ENCODE peak calls at places on chromosome 1, in five cellular contexts. S, N, Z, H and L are unnamed samples.

GRCh38 chr1:94648225-94649007 is 106.9 kb upstream of the F3 start:
- DNase-seq in Z (no peak), S (no peak), N (peak; percentile 99), H (no peak), L (peak; percentile 98)

GRCh38 chr1:166947398-166948043 is 27.8 kb downstream of the ILDR2 start:
- DNase-seq in N (peak; percentile 69), Z (peak; percentile 94), S (no peak), H (no peak), L (peak; percentile 33)

GRCh38 chr1:201719812-201720521 is 109.0 kb upstream of the IPO9 start:
- DNase-seq in H (no peak), N (peak; percentile 90), S (peak; percentile 45), Z (no peak), L (peak; percentile 71)

GRCh38 chr1:248872752-248873408 is 14.0 kb upstream of the ZNF692 start:
- DNase-seq in S (peak; percentile 74), Z (peak; percentile 68), N (peak; percentile 83), H (peak; percentile 53), L (peak; percentile 72)

GRCh38 chr1:39926343-39926769 is 24.6 kb upstream of the MYCL start:
- DNase-seq in Z (no peak), H (no peak), N (peak; percentile 49), S (no peak), L (no peak)

GRCh38 chr1:111225717-111226400 is 1.7 kb upstream of the CHI3L2 start:
- DNase-seq in H (no peak), Z (no peak), N (no peak), S (no peak), L (no peak)

GRCh38 chr1:229768232-229768631 is 142.2 kb downstream of the URB2 start:
- DNase-seq in H (no peak), S (no peak), Z (no peak), N (no peak), L (no peak)

GRCh38 chr1:229848762-229849677 is 218.0 kb upstream of the GALNT2 start:
- DNase-seq in N (peak; percentile 56), S (no peak), H (peak; percentile 39), Z (no peak), L (peak; percentile 9)

GRCh38 chr1:109104364-109105151 is 9.4 kb upstream of the ELAPOR1 start:
- DNase-seq in H (no peak), Z (no peak), N (peak; percentile 58), S (no peak), L (no peak)

DNA sequence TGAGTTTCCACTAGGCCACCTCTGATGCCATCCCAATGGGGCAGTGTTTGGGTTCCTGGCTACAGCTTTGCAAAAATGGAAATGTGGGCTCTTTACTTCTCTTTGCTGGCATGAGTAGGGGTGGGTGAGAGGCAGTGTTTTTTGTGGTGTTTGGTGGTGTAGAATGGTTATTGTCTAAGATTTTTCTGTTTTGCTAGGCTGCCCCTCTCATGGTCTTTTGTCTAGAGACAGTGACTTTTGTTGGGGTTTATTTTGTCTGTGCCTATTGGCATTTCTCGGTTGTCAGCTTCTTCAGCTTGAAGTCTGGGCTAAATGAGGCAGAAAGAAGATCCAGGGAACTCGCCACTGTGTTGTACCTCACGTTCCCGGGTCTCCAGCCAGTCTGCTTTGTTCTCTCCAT is 112.1 kb downstream of the CENPF start:
- DNase-seq in N (no peak), H (no peak), Z (no peak), S (no peak), L (no peak)
- H3K9ac ChIP-seq in N (no peak overlapping the region), H (no peak overlapping the region), Z (no peak overlapping the region), S (no peak overlapping the region), L (no peak overlapping the region)

GRCh38 chr1:151167116-151167515 is 1.2 kb downstream of the SCNM1 start:
- DNase-seq in Z (no peak), H (no peak), S (no peak), N (no peak), L (no peak)

GRCh38 chr1:151166506-151166956 is 587 bp downstream of the SCNM1 start:
- DNase-seq in N (peak; percentile 90), Z (no peak), H (no peak), S (no peak), L (peak; percentile 70)

GRCh38 chr1:151165281-151165737 is 393 bp downstream of the LYSMD1 start:
- DNase-seq in Z (peak; percentile 66), H (no peak), S (peak; percentile 53), N (peak; percentile 74), L (peak; percentile 20)

GRCh38 chr1:151165738-151166505 is at the start of the genes LYSMD1 and SCNM1:
- DNase-seq in H (peak; percentile 97), N (peak; percentile 99), Z (peak; percentile 95), S (peak; percentile 99), L (peak; percentile 99)

DNA sequence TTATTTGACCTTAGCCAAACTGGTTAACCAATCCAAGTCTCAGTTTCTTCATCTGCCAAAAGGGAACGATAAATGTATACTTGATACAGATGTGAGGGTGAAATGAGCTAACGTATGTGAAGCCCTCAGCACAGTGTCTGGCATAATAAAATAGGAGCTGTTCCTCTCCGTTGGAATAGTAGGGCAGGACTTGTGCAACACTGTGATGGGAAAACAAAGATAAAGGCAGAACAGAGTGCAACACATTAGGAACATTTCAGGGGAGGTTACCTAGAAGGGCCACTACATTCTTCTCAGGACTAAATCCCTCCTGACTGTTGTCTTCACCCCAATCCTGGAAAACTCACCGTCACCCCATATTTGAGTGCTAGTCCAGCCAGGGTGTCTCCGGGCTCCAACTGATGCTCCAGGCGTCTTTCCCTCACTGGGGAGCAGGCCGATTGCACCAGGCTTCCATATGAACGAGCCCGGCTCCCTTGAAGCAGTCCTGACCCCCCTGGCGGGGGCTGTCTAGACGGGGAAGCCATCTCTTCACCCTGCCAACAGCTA is 896 bp downstream of the LYSMD1 start:
- DNase-seq in N (peak; percentile 48), Z (no peak), S (no peak), H (no peak), L (no peak)
- H3K4me1 ChIP-seq in N (peaks cover 20% of the 10 kb centered on the region), Z (peaks cover 7% of the 10 kb centered on the region), S (peaks cover 11% of the 10 kb centered on the region), H (peaks cover 11% of the 10 kb centered on the region), L (peaks cover 16% of the 10 kb centered on the region)

DNA sequence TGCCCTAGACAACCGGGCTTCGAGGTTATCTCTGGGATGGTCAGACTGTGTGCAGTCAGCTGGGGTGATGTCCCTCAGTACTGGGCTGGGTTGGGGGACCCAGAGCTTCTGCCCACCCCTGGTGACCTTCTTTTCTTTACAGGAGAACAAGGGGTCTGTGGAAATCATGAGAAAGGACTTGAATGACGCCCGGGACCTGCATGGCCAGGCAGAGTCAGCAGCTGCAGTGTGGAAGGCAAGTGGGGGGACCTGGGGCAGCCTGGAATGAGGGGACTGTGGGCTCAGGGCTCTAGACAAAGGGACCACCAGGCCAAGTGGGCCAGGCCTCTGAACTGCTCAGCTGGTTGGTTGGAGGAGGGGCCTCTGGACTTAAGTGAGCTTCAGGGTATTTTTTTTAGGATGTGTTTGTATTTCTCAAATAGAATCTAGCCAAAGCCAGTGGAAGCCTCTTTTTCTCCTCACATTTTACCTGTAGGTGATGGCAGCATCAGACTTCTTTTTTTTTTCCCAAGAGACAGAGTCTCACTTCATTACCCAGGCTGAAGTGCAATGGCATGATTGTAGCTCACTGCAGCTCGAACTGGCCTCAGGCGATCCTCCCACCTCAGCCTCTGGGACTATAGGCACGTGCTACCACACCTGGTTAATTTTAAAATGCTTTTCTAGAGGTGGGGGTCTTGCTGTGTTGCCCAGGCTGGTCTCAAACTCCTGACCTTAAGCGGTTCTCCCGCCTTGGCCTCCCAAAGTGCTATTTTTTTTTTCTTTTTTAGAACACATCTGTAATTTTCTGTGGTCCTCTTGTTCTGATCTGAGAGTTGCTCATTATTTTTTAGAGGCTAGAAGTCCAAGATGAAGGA is 1.9 kb downstream of the RNF187 start:
- DNase-seq in S (no peak), Z (no peak), N (peak; percentile 9), H (no peak), L (no peak)
- H3K9ac ChIP-seq in S (no peak overlapping the region), Z (no peak overlapping the region), N (peak overlapping the region; percentile 91), H (peak overlapping the region; percentile 89), L (no peak overlapping the region)

GRCh38 chr1:2279882-2280281 is 51.8 kb downstream of the SKI start:
- DNase-seq in N (no peak), Z (no peak), S (no peak), H (no peak), L (no peak)
- H3K4me1 ChIP-seq in N (peaks cover 45% of the 10 kb centered on the region), Z (peaks cover 33% of the 10 kb centered on the region), S (peaks cover 18% of the 10 kb centered on the region), H (no peaks in the 10 kb centered on the region), L (peaks cover 30% of the 10 kb centered on the region)

GRCh38 chr1:161483361-161483760 is 21.9 kb upstream of the FCGR2A start:
- DNase-seq in N (no peak), S (no peak), H (no peak), Z (no peak), L (no peak)

GRCh38 chr1:161481624-161482392 is 23.4 kb upstream of the FCGR2A start:
- DNase-seq in Z (no peak), S (no peak), H (no peak), N (no peak), L (peak; percentile 95)

GRCh38 chr1:161482610-161483009 is 22.6 kb upstream of the FCGR2A start:
- DNase-seq in Z (no peak), N (peak; percentile 13), H (no peak), S (no peak), L (peak; percentile 31)

GRCh38 chr1:161480381-161481035 is 24.7 kb upstream of the FCGR2A start:
- DNase-seq in H (no peak), Z (no peak), N (no peak), S (no peak), L (peak; percentile 86)

DNA sequence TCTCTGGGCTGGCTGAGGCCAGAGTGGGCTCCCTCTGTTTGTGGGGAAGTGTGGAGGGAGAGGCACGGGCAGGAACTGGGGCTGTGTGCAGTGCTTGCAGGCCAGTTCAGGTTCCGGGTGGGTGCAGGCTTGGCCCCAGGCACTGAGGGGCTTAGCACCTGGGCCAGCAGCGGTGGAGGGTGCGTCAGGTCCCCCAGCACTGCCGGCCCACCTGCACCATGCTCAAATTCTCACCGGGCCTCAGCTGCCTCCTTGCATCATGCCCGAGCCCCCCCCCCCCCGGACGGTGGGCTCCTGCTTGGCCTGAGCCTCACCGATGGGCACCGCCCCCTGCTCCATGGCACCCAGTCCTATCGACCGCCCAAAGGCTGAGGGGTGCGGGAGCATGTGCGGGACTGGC is 26.3 kb upstream of the FCGR2A start:
- DNase-seq in N (no peak), Z (no peak), S (no peak), H (no peak), L (no peak)
- H3K9ac ChIP-seq in N (no peak overlapping the region), Z (no peak overlapping the region), S (no peak overlapping the region), H (no peak overlapping the region), L (no peak overlapping the region)